ENCODE peak calls at places on chromosomes 1 and 21, in ten cellular contexts. G is A549, Z is H1, L is SK-N-SH, D is stomach, Y is ovary, T is sigmoid colon, I is upper lobe of left lung, U is K562, S is GM12878. A is an unnamed sample. For H3K4me1, the result is how much of the 10 kb centered on the place peaks cover.

GRCh38 chr1:8427493-8427892 is 109.6 kb downstream of the SLC45A1 start:
- DNase-seq in G (no peak), Z (no peak), L (no peak), D (no peak), Y (no peak), T (no peak), I (no peak), U (no peak), S (peak), A (no peak)

GRCh38 chr1:26408604-26409003 is 2.0 kb upstream of the LIN28A start:
- DNase-seq in G (peak), Z (peak), L (no peak), D (peak), Y (peak), T (peak), I (peak), U (peak), S (no peak), A (peak)

GRCh38 chr21:15908187-15908586 is 178.4 kb downstream of the USP25 start:
- DNase-seq in G (no peak), Z (no peak), L (no peak), D (no peak), Y (no peak), T (no peak), I (no peak), U (peak), S (no peak), A (no peak)

GRCh38 chr1:118947790-118948189 is 40.4 kb downstream of the TBX15 start:
- DNase-seq in G (no peak), Z (no peak), L (no peak), D (no peak), Y (no peak), T (no peak), I (no peak), U (no peak), S (no peak), A (no peak)

GRCh38 chr1:205118810-205119209 is 3.0 kb downstream of the RBBP5 start:
- DNase-seq in G (no peak), Z (no peak), L (no peak), D (no peak), Y (no peak), T (no peak), I (no peak), U (no peak), S (no peak), A (no peak)

GRCh38 chr1:234897365-234897699 is 231.3 kb downstream of the TOMM20 start:
- DNase-seq in G (no peak), Z (no peak), L (no peak), D (no peak), Y (no peak), T (no peak), I (no peak), U (no peak), S (no peak), A (no peak)

GRCh38 chr1:173995475-173995874 is 26.7 kb downstream of the RC3H1 start:
- DNase-seq in G (no peak), Z (no peak), L (no peak), D (no peak), Y (no peak), T (no peak), I (no peak), U (no peak), S (no peak), A (no peak)

GRCh38 chr1:5994713-5995621 is 2.7 kb upstream of the NPHP4 start:
- DNase-seq in G (no peak), Z (no peak), L (no peak), D (no peak), Y (no peak), T (no peak), I (no peak), U (no peak), S (peak), A (no peak)

GRCh38 chr1:246291141-246291540 is 215.9 kb downstream of the SMYD3 start:
- DNase-seq in G (no peak), Z (no peak), L (no peak), D (no peak), Y (no peak), T (no peak), I (no peak), U (no peak), S (no peak), A (no peak)

GRCh38 chr21:37631319-37632117 is 264.9 kb downstream of the DYRK1A start:
- DNase-seq in G (peak), Z (peak), L (no peak), D (peak), Y (no peak), T (no peak), I (peak), U (no peak), S (peak), A (no peak)

GRCh38 chr1:105838071-105838470 is 1218.4 kb upstream of the PRMT6 start:
- DNase-seq in G (no peak), Z (no peak), L (no peak), D (no peak), Y (no peak), T (no peak), I (no peak), U (no peak), S (no peak), A (no peak)

GRCh38 chr1:41810446-41810845 is 108.3 kb downstream of the HIVEP3 start:
- DNase-seq in G (no peak), Z (peak), L (no peak), D (no peak), Y (no peak), T (no peak), I (no peak), U (peak), S (no peak), A (no peak)

GRCh38 chr1:153348511-153349362 is at the start of gene PGLYRP4:
- DNase-seq in G (no peak), Z (peak), L (no peak), D (no peak), Y (no peak), T (no peak), I (no peak), U (no peak), S (no peak), A (no peak)

GRCh38 chr1:181083842-181084605 is 4.5 kb upstream of the IER5 start:
- DNase-seq in G (no peak), Z (no peak), L (peak), D (peak), Y (no peak), T (peak), I (peak), U (peak), S (no peak), A (no peak)
- TF ChIP-seq EP300 in G (no peak), Z (no peak), L (no peak), D (no peak), Y (no peak), T (no peak), I (no peak), U (peak), S (no peak), A (no peak)

GRCh38 chr21:28074676-28075075 is 918.0 kb downstream of the LTN1 start:
- DNase-seq in G (no peak), Z (no peak), L (no peak), D (no peak), Y (no peak), T (no peak), I (no peak), U (no peak), S (no peak), A (no peak)
- H3K4me1 ChIP-seq in G (under half), Z (under half), L (under half), D (under half), Y (under half), T (under half), I (under half), U (under half), S (under half), A (under half)

GRCh38 chr1:103529746-103530145 is 4.2 kb downstream of the RNPC3 start:
- DNase-seq in G (no peak), Z (no peak), L (no peak), D (no peak), Y (no peak), T (no peak), I (no peak), U (peak), S (no peak), A (no peak)
- TF ChIP-seq EP300 in G (no peak), Z (no peak), L (no peak), D (no peak), Y (no peak), T (no peak), I (no peak), U (no peak), S (no peak), A (no peak)

GRCh38 chr21:44931137-44931500 is 8.7 kb upstream of the SLX9 start:
- DNase-seq in G (no peak), Z (no peak), L (peak), D (no peak), Y (no peak), T (no peak), I (peak), U (no peak), S (no peak), A (no peak)
- H3K4me1 ChIP-seq in G (under half), Z (under half), L (under half), D (half or more), Y (under half), T (under half), I (half or more), U (under half), S (under half), A (half or more)

DNA sequence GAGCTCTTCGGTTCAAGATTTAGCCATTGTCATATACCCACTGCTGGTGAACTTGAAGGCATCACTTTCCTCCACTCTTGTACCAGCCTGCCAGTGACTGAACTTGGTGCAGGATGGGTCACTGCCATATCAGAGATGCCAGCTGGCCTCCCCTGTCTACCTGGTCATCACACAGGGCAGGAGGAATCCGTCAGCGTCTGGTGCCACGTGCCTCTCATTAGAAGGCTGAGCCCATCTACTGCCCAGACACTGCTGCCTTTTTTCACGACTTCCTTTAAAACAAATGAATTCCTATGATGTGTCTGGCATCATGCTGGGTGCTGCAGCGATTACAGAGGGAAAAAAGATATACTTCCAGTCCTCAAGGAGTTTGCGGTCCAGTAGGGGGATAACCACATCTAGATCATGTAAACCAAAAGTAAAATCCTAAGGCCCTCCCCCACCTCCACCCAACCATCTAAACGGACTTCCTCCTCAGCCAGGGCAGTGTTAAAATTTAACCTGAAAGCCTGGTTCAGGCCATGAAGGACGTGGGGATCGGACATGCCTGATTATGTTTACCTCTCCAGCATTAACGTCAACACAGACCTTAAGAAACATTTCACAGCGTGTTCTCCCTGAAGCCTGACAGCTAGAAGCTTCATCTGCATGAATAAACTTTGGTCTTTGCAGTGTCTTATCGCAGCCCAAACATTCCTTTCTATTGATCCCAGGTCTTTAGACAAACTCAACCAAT is 29.2 kb upstream of the PDE9A start:
- DNase-seq in G (no peak), Z (no peak), L (no peak), D (no peak), Y (no peak), T (peak), I (peak), U (no peak), S (no peak), A (peak)
- TF ChIP-seq EP300 in G (no peak), Z (no peak), L (no peak), D (no peak), Y (no peak), T (no peak), I (no peak), U (no peak), S (no peak), A (no peak)

GRCh38 chr1:235918032-235918431 is 51.3 kb upstream of the LYST start:
- DNase-seq in G (no peak), Z (no peak), L (peak), D (no peak), Y (peak), T (peak), I (no peak), U (no peak), S (no peak), A (no peak)
- H3K4me1 ChIP-seq in G (half or more), Z (under half), L (under half), D (half or more), Y (under half), T (under half), I (under half), U (under half), S (under half), A (half or more)

GRCh38 chr1:30623431-30623830 is 100.0 kb downstream of the MATN1 start:
- DNase-seq in G (no peak), Z (no peak), L (no peak), D (no peak), Y (no peak), T (no peak), I (no peak), U (no peak), S (no peak), A (no peak)
- TF ChIP-seq EP300 in G (no peak), Z (no peak), L (no peak), D (no peak), Y (no peak), T (no peak), I (no peak), U (no peak), S (no peak), A (no peak)

GRCh38 chr1:37478890-37479254 is 4.5 kb downstream of the ZC3H12A start:
- DNase-seq in G (no peak), Z (no peak), L (no peak), D (no peak), Y (no peak), T (no peak), I (peak), U (no peak), S (no peak), A (peak)
- H3K4me1 ChIP-seq in G (half or more), Z (under half), L (under half), D (half or more), Y (under half), T (half or more), I (half or more), U (half or more), S (under half), A (half or more)

DNA sequence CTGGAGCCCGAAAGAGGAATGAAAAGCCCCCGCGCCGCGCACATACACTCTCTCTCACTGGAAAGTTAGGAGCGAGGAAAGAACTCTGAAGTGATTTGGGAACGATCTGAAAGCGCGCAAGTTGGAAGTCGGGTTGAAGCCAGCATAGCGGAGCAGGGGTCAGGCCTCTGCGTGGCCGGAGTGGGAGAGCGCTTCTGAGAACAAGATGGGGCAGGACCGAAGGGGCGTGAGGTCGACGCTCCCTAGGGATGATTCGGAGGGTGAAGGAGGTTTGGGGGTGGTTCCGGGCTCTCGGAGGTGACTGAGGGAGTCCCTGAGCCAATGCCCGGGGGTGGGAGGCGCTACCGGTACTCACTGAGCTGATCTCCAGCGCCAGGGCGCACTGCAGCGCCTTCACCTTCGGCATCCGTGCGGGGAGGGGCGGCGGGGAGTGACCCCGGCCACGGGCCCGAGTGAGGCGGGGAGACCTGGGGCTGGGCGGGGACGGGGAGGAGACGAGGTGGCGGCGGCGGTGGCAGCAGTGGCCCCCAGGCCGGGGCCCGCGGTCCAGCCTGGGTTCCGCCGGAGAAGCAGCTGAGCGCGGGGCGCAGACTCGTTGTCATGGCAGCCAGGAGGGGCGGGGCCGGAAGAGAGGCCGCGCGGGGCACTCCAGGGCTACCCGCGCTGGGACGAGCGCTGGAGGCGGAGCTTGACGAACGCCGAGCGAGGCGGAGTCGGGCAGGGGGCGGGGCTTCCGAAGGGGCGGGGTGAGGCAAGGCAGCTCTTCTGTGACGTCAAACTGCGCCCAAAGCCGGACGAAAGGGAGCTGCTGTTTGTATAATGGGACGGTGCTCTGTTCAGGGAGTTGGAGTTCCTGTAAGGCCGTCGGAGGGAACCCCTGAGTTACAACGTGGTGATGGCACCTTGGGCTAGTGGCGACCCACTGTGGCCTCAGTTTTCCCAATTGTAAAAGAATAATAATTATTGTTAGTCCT is at the start of gene SPATA6:
- DNase-seq in G (peak), Z (peak), L (peak), D (peak), Y (peak), T (peak), I (peak), U (peak), S (peak), A (peak)
- TF ChIP-seq EP300 in G (no peak), Z (no peak), L (no peak), D (no peak), Y (no peak), T (no peak), I (no peak), U (no peak), S (no peak), A (no peak)